ENCODE peak calls at places on chromosomes 12 and 14, in seven cellular contexts. C is endothelial cell; S is NCI-H748 treated with DMSO at 0.1 percent for 48 hours; W is activated naive CD4-positive, alpha-beta T cell treated with Interleukin-2 at 50 U/mL for 16 hours; X is AG08395; M is left cardiac atrium; Y is AG04449. L is an unnamed sample.

GRCh38 chr12:69988601-69989194 is 163.7 kb downstream of the MYRFL start:
- DNase-seq in C (no peak), S (no peak), W (no peak), X (peak; percentile 31), M (no peak), Y (peak; percentile 63), L (no peak)

GRCh38 chr12:105888696-105889095 is 250.1 kb downstream of the NUAK1 start:
- DNase-seq in C (no peak), S (no peak), W (no peak), X (no peak), M (no peak), Y (peak; percentile 54), L (no peak)

GRCh38 chr12:91098942-91099341 is 12.4 kb downstream of the LUM start:
- DNase-seq in C (no peak), S (no peak), W (no peak), X (peak; percentile 80), M (no peak), Y (peak; percentile 78), L (no peak)

GRCh38 chr12:72346331-72346944 is 74.3 kb downstream of the TRHDE start:
- DNase-seq in C (peak; percentile 84), S (peak; percentile 40), W (peak; percentile 3), X (peak; percentile 55), M (peak; percentile 26), Y (peak; percentile 36), L (peak; percentile 65)

GRCh38 chr14:57769863-57770523 is 95.9 kb downstream of the SLC35F4 start:
- DNase-seq in C (no peak), S (no peak), W (no peak), X (no peak), M (no peak), Y (no peak), L (no peak)

GRCh38 chr14:100739306-100739705 is 12.6 kb downstream of the DLK1 start:
- DNase-seq in C (no peak), S (no peak), W (no peak), X (no peak), M (no peak), Y (no peak), L (peak; percentile 9)

GRCh38 chr12:14602128-14602527 is 34.4 kb upstream of the PLBD1 start:
- DNase-seq in C (no peak), S (no peak), W (no peak), X (no peak), M (no peak), Y (no peak), L (no peak)

GRCh38 chr12:99978152-99978551 is 6.6 kb downstream of the ANKS1B start:
- DNase-seq in C (no peak), S (no peak), W (no peak), X (no peak), M (no peak), Y (no peak), L (no peak)

GRCh38 chr12:15544589-15544988 is 222.3 kb downstream of the PTPRO start:
- DNase-seq in C (no peak), S (no peak), W (no peak), X (no peak), M (no peak), Y (no peak), L (no peak)

GRCh38 chr12:10304161-10304574 is 3.5 kb upstream of the KLRD1 start:
- DNase-seq in C (no peak), S (no peak), W (peak; percentile 16), X (peak; percentile 34), M (no peak), Y (peak; percentile 31), L (no peak)

GRCh38 chr14:71486274-71486673 is 446.0 kb upstream of the RGS6 start:
- DNase-seq in C (no peak), S (no peak), W (no peak), X (no peak), M (no peak), Y (no peak), L (no peak)

GRCh38 chr14:75579882-75580281 is 1.5 kb downstream of the FLVCR2 start:
- DNase-seq in C (no peak), S (no peak), W (no peak), X (no peak), M (no peak), Y (no peak), L (no peak)